ENCODE peak calls at places on chromosome 13, in four cellular contexts. P, B, D and A are unnamed samples.

GRCh38 chr13:98050041-98050466 is 92.8 kb upstream of the FARP1 start:
- DNase-seq in P (no peak), B (no peak), D (peak; percentile 26), A (peak; percentile 60)

GRCh38 chr13:47481521-47481920 is 519.6 kb downstream of the SUCLA2 start:
- DNase-seq in P (no peak), B (no peak), D (no peak), A (no peak)

GRCh38 chr13:29908411-29908810 is 58.0 kb upstream of the UBL3 start:
- DNase-seq in P (no peak), B (peak; percentile 52), D (peak; percentile 78), A (peak; percentile 59)

GRCh38 chr13:65677906-65678305 is 1552.2 kb downstream of the PCDH9 start:
- DNase-seq in P (no peak), B (peak; percentile 42), D (peak; percentile 27), A (no peak)

GRCh38 chr13:85586422-85586831 is 212.8 kb downstream of the SLITRK6 start:
- DNase-seq in P (no peak), B (no peak), D (peak; percentile 32), A (no peak)

GRCh38 chr13:44013666-44014291 is 134.1 kb downstream of the LACC1 start:
- DNase-seq in P (no peak), B (peak; percentile 45), D (peak; percentile 80), A (peak; percentile 12)

GRCh38 chr13:113967729-113968462 is 6.0 kb downstream of the C13orf46 start:
- DNase-seq in P (no peak), B (no peak), D (no peak), A (no peak)

GRCh38 chr13:94548382-94549240 is 47.3 kb downstream of the TGDS start:
- DNase-seq in P (peak; percentile 26), B (peak; percentile 51), D (peak; percentile 57), A (peak; percentile 34)

GRCh38 chr13:31930901-31931522 is 100.6 kb upstream of the FRY start:
- DNase-seq in P (peak; percentile 60), B (no peak), D (no peak), A (no peak)

GRCh38 chr13:31101511-31102170 is 60.1 kb downstream of the HSPH1 start:
- DNase-seq in P (no peak), B (no peak), D (no peak), A (no peak)

GRCh38 chr13:28320884-28321574 is 173.9 kb downstream of the FLT1 start:
- DNase-seq in P (no peak), B (no peak), D (peak; percentile 31), A (peak; percentile 57)

GRCh38 chr13:66036024-66036614 is 1194.0 kb downstream of the PCDH9 start:
- DNase-seq in P (no peak), B (peak; percentile 48), D (no peak), A (peak; percentile 56)

GRCh38 chr13:89165685-89166084 is 1494.5 kb downstream of the SLITRK5 start:
- DNase-seq in P (no peak), B (no peak), D (no peak), A (no peak)

GRCh38 chr13:89163081-89163480 is 1491.9 kb downstream of the SLITRK5 start:
- DNase-seq in P (no peak), B (no peak), D (peak; percentile 38), A (no peak)
- H3K4me3 ChIP-seq in P (no peak overlapping the region), B (no peak overlapping the region), D (no peak overlapping the region), A (no peak overlapping the region)

DNA sequence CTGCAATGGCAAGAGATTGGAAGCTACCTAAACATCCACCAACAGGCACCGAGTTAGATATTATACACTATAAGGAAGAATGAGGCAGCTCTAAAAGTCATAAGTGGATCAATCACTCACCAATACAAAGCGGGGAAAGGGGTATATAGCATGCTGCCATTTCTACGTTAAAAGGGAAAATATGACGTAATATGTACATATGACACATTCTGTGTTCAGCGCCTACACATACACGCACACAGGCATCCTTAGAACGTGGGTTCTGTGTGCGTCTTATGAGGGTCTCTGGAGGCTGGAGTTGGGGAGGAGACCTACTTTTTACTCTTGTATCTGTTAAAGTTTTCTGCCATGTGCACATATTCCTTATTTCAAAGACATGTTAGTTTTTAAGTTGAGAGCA is 5.9 kb downstream of the IL17D start:
- DNase-seq in P (no peak), B (no peak), D (no peak), A (no peak)
- H3K4me3 ChIP-seq in P (no peak overlapping the region), B (no peak overlapping the region), D (no peak overlapping the region), A (no peak overlapping the region)

GRCh38 chr13:92602560-92602959 is 624.0 kb upstream of the GPC6 start:
- DNase-seq in P (no peak), B (peak; percentile 5), D (peak; percentile 32), A (no peak)
- H3K4me3 ChIP-seq in P (no peak overlapping the region), B (no peak overlapping the region), D (no peak overlapping the region), A (no peak overlapping the region)

GRCh38 chr13:21142766-21143165 is 33.6 kb downstream of the SKA3 start:
- DNase-seq in P (no peak), B (no peak), D (no peak), A (no peak)
- H3K4me3 ChIP-seq in P (no peak overlapping the region), B (no peak overlapping the region), D (no peak overlapping the region), A (no peak overlapping the region)

GRCh38 chr13:83880275-83881027 is 1.8 kb downstream of the SLITRK1 start:
- DNase-seq in P (no peak), B (no peak), D (no peak), A (no peak)
- H3K4me3 ChIP-seq in P (no peak overlapping the region), B (no peak overlapping the region), D (no peak overlapping the region), A (no peak overlapping the region)

GRCh38 chr13:110294624-110295023 is 12.3 kb downstream of the COL4A1 start:
- DNase-seq in P (no peak), B (no peak), D (no peak), A (no peak)

GRCh38 chr13:110298221-110298565 is 8.8 kb downstream of the COL4A1 start:
- DNase-seq in P (no peak), B (no peak), D (peak; percentile 36), A (no peak)

GRCh38 chr13:110298566-110299321 is 8.2 kb downstream of the COL4A1 start:
- DNase-seq in P (no peak), B (peak; percentile 70), D (peak; percentile 38), A (no peak)

GRCh38 chr13:110297771-110298170 is 9.2 kb downstream of the COL4A1 start:
- DNase-seq in P (no peak), B (no peak), D (peak; percentile 57), A (no peak)

DNA sequence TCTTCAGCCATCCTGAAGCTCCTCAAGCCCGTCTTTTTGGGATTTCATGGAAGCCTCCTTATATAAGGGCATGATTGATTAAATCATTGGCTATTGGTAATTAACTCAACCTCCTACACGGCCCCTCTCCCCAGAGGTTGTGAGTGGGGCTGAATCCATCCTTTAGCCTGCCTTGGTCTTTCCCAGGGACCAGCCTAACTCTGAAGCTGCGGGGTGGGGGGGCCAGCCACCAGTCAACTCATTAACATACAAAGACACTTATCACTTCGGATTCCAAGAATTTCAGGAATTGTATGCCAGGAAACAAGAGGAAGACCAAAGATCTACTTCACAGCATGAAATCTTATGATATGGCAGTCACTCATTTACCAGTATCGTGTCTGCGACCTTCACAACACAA is 9.9 kb downstream of the COL4A1 start:
- DNase-seq in P (no peak), B (no peak), D (no peak), A (no peak)
- H3K4me3 ChIP-seq in P (no peak overlapping the region), B (no peak overlapping the region), D (no peak overlapping the region), A (no peak overlapping the region)